ENCODE peak calls at places on chromosomes 4 and X, in six cellular contexts. Q, M, Y, D, Z and F are unnamed samples.

GRCh38 chr4:12488672-12489071 is 995.5 kb downstream of the RAB28 start:
- DNase-seq in D (no peak), Z (peak), Q (no peak), M (no peak), Y (no peak), F (no peak)

GRCh38 chr4:8362483-8362882 is 78.0 kb downstream of the ACOX3 start:
- DNase-seq in Y (no peak), Q (no peak), Z (no peak), D (no peak), M (no peak), F (no peak)

GRCh38 chr4:7854697-7855370 is 84.8 kb downstream of the AFAP1 start:
- DNase-seq in Y (peak), D (no peak), Q (peak), Z (no peak), M (no peak), F (no peak)

GRCh38 chrX:114889454-114889853 is 128.0 kb downstream of the IL13RA2 start:
- DNase-seq in Z (no peak), D (no peak), Q (no peak), M (no peak), Y (no peak), F (no peak)

GRCh38 chr4:54228563-54229501 is at the start of gene PDGFRA:
- DNase-seq in Q (no peak), M (peak), Y (no peak), Z (peak), D (no peak), F (peak)

GRCh38 chrX:2370436-2370835 is 130.3 kb downstream of the DHRSX start:
- DNase-seq in Y (no peak), M (no peak), Q (no peak), D (no peak), Z (no peak), F (no peak)

GRCh38 chr4:64682946-64683345 is 273.7 kb upstream of the TECRL start:
- DNase-seq in M (no peak), Q (no peak), Z (no peak), D (no peak), Y (no peak), F (no peak)

GRCh38 chr4:55458164-55458563 is 62.4 kb downstream of the TMEM165 start:
- DNase-seq in Q (no peak), Y (no peak), D (no peak), Z (no peak), M (peak), F (no peak)

GRCh38 chr4:11743236-11743635 is 314.5 kb upstream of the HS3ST1 start:
- DNase-seq in Q (no peak), Z (no peak), Y (no peak), D (peak), M (peak), F (no peak)

GRCh38 chr4:123892997-123893745 is 496.6 kb downstream of the SPRY1 start:
- DNase-seq in D (peak), Q (no peak), Y (no peak), M (peak), Z (no peak), F (no peak)

GRCh38 chr4:144582105-144582850 is 63.7 kb upstream of the HHIP start:
- DNase-seq in Z (no peak), Q (no peak), Y (no peak), M (peak), D (peak), F (no peak)

GRCh38 chr4:138242076-138242829 is at the start of gene SLC7A11:
- DNase-seq in Z (peak), M (peak), D (peak), Q (peak), Y (peak), F (peak)

GRCh38 chr4:24645765-24646550 is 61.6 kb upstream of the DHX15 start:
- DNase-seq in D (no peak), Z (no peak), M (no peak), Y (no peak), Q (no peak), F (no peak)

GRCh38 chr4:113555868-113556267 is 205.7 kb downstream of the CAMK2D start:
- DNase-seq in D (no peak), Z (peak), Y (no peak), M (no peak), Q (no peak), F (peak)

GRCh38 chrX:110732274-110732673 is 63.3 kb downstream of the CHRDL1 start:
- DNase-seq in M (no peak), Q (no peak), Y (no peak), D (no peak), Z (peak), F (no peak)

GRCh38 chr4:144615182-144615581 is 30.8 kb upstream of the HHIP start:
- DNase-seq in Q (no peak), D (peak), Y (no peak), M (peak), Z (no peak), F (no peak)

GRCh38 chrX:15151267-15152196 is 118.4 kb downstream of the ASB9 start:
- DNase-seq in Z (no peak), D (peak), Q (peak), Y (no peak), M (no peak), F (no peak)

DNA sequence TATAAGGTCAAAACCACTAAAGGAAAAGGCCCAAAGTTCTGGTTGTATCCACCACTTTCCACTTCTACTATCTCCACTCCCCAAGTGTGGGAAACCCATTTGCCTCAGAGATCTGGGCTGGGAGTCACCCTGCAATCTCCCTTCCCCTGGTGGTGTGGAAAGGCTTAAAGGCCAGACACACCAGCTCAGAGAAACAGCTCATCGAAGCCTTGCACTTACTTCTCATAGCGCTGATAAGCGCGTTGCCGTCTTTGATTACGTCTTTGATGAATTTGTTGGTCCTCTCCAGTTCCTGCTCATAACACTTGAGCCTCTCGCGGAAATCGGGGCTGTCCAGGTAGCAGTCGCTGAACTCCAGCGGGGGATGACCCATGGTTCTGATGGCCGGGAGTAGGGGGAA is 647 bp downstream of the OPHN1 start:
- DNase-seq in Y (no peak), M (peak), D (peak), Q (no peak), Z (no peak), F (no peak)
- H3K27ac ChIP-seq in Y (no peak), M (peak), D (no peak), Q (no peak), Z (peak), F (peak)

GRCh38 chrX:18491601-18492000 is 66.2 kb downstream of the CDKL5 start:
- DNase-seq in Y (no peak), D (no peak), M (no peak), Z (no peak), Q (no peak), F (no peak)

GRCh38 chrX:18490816-18491215 is 65.4 kb downstream of the CDKL5 start:
- DNase-seq in M (peak), Q (no peak), D (peak), Y (no peak), Z (no peak), F (no peak)
- H3K27ac ChIP-seq in M (no peak), Q (no peak), D (no peak), Y (no peak), Z (no peak), F (no peak)

DNA sequence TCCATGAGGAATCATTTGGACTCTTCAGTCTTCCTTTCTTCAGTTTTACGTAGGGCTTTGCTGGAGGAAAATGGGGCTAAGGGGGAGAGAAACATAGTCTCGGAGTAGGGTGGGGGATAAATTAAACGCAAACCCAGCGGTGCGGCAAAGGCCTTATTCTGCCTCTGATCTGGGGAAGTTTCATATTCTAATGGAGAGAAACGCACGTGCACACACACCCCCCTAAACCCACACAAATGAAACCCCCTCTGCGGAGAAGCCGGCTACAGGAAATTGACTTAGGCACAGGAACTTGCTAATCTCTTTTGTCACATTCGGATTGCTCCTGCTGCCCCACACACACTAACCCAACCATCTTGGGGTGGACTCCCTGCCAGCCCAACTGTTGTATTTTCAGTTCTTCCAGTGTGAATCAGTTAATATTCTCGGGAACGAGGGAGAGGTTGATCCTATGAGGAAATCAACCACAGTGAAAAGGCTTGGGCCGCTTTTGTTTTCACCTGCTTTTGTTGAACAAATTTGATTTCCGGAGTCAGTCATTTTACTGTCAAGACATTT is at the start of gene RHOH:
- DNase-seq in M (no peak), Q (peak), D (no peak), Z (no peak), Y (peak), F (no peak)
- H3K27ac ChIP-seq in M (no peak), Q (peak), D (no peak), Z (no peak), Y (peak), F (no peak)

DNA sequence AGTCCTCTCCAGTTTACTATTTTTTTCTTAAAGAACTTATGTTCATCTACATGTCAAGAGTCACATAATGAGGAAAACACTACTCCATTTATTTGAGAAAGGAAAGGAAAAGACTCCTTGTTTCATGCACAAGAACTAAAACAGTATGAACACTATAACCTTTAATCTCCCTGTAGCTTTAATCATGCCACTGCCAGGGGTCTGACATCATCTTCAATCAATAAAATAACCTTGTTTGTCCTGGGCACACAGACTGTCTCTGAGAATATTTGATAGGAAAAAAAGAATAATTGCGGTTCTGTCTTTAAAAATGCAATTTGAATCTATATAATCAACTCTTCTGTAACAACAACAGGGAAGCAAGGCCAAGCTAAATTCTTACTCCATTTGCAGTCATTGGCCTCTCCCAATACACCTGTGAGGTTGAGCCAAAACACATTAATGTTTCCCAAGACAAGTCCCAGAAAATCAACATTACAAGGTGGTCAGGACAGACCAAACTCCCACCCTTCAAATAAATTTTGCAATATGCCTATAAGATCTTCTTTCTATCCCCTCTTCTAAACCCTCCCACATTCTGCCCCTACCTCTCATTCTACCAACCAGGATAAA is 13.2 kb downstream of the AMOT start:
- DNase-seq in Y (no peak), M (no peak), Q (no peak), Z (no peak), D (no peak), F (no peak)
- H3K27ac ChIP-seq in Y (no peak), M (no peak), Q (no peak), Z (no peak), D (no peak), F (no peak)

DNA sequence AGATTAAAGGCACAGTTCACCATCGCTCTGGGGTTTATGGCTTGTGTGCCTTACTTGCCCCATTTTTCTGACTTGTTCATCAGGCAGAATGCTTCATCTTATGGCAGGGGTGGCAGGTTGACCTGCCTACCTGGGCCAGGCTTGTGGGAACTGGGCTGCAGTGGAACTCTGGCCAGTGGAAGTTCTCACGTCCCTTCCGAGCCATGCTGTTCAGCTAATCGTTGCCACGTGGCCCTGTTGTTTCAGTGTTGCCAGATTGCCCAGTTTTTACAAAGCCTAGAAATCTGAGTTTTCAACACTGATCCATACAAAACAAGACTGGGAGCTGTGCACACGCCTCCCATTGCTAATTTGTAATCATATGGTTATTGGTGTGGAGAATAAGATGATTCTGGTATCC is 291.9 kb downstream of the ARHGAP10 start:
- DNase-seq in Q (no peak), Z (no peak), Y (no peak), M (no peak), D (no peak), F (no peak)
- H3K27ac ChIP-seq in Q (no peak), Z (no peak), Y (no peak), M (no peak), D (no peak), F (no peak)

GRCh38 chr4:80049402-80049801 is 23.6 kb downstream of the ANTXR2 start:
- DNase-seq in D (no peak), Y (no peak), Z (no peak), Q (no peak), M (no peak), F (no peak)
- H3K27ac ChIP-seq in D (no peak), Y (no peak), Z (no peak), Q (no peak), M (no peak), F (peak)